ENCODE peak calls at places on chromosomes 12 and 14, in six cellular contexts. One of them, this sample, is unnamed.

GRCh38 chr12:79635676-79636075 is 55.1 kb downstream of the PAWR start:
- DNase-seq in C1 segment of cervical spinal cord: no peak
- DNase-seq in stimulated activated CD8-positive, alpha-beta memory T cell treated with anti-CD3 and anti-CD28 coated beads, Interleukin-15, amount 100 ng/mL, for 1 hour: no peak
- DNase-seq in CD4-positive, CD25-positive, alpha-beta regulatory T cell: no peak
- DNase-seq in NCI-H2081: no peak
- DNase-seq in heart right ventricle: no peak
- DNase-seq in this sample: no peak

GRCh38 chr12:41709463-41710285 is 435.0 kb downstream of the GXYLT1 start:
- DNase-seq in C1 segment of cervical spinal cord: no peak
- DNase-seq in stimulated activated CD8-positive, alpha-beta memory T cell treated with anti-CD3 and anti-CD28 coated beads, Interleukin-15, amount 100 ng/mL, for 1 hour: no peak
- DNase-seq in CD4-positive, CD25-positive, alpha-beta regulatory T cell: no peak
- DNase-seq in NCI-H2081: no peak
- DNase-seq in heart right ventricle: no peak
- DNase-seq in this sample: no peak

GRCh38 chr14:59187802-59188460 is 536 bp upstream of the DAAM1 start:
- DNase-seq in C1 segment of cervical spinal cord: no peak
- DNase-seq in stimulated activated CD8-positive, alpha-beta memory T cell treated with anti-CD3 and anti-CD28 coated beads, Interleukin-15, amount 100 ng/mL, for 1 hour: peak
- DNase-seq in CD4-positive, CD25-positive, alpha-beta regulatory T cell: no peak
- DNase-seq in NCI-H2081: no peak
- DNase-seq in heart right ventricle: peak
- DNase-seq in this sample: peak

GRCh38 chr14:53964249-53964648 is 7.6 kb upstream of the BMP4 start:
- DNase-seq in C1 segment of cervical spinal cord: no peak
- DNase-seq in stimulated activated CD8-positive, alpha-beta memory T cell treated with anti-CD3 and anti-CD28 coated beads, Interleukin-15, amount 100 ng/mL, for 1 hour: no peak
- DNase-seq in CD4-positive, CD25-positive, alpha-beta regulatory T cell: no peak
- DNase-seq in NCI-H2081: no peak
- DNase-seq in heart right ventricle: no peak
- DNase-seq in this sample: no peak

GRCh38 chr14:105458571-105458970 is 16.1 kb upstream of the CRIP2 start:
- DNase-seq in C1 segment of cervical spinal cord: no peak
- DNase-seq in stimulated activated CD8-positive, alpha-beta memory T cell treated with anti-CD3 and anti-CD28 coated beads, Interleukin-15, amount 100 ng/mL, for 1 hour: no peak
- DNase-seq in CD4-positive, CD25-positive, alpha-beta regulatory T cell: no peak
- DNase-seq in NCI-H2081: no peak
- DNase-seq in heart right ventricle: peak
- DNase-seq in this sample: no peak

GRCh38 chr12:80233926-80234325 is 134.6 kb downstream of the OTOGL start:
- DNase-seq in C1 segment of cervical spinal cord: no peak
- DNase-seq in stimulated activated CD8-positive, alpha-beta memory T cell treated with anti-CD3 and anti-CD28 coated beads, Interleukin-15, amount 100 ng/mL, for 1 hour: no peak
- DNase-seq in CD4-positive, CD25-positive, alpha-beta regulatory T cell: no peak
- DNase-seq in NCI-H2081: no peak
- DNase-seq in heart right ventricle: no peak
- DNase-seq in this sample: no peak

GRCh38 chr12:107670999-107671643 is 14.5 kb upstream of the PWP1 start:
- DNase-seq in C1 segment of cervical spinal cord: no peak
- DNase-seq in stimulated activated CD8-positive, alpha-beta memory T cell treated with anti-CD3 and anti-CD28 coated beads, Interleukin-15, amount 100 ng/mL, for 1 hour: no peak
- DNase-seq in CD4-positive, CD25-positive, alpha-beta regulatory T cell: peak
- DNase-seq in NCI-H2081: no peak
- DNase-seq in heart right ventricle: no peak
- DNase-seq in this sample: no peak

GRCh38 chr14:87816421-87816820 is 176.6 kb downstream of the GALC start:
- DNase-seq in C1 segment of cervical spinal cord: no peak
- DNase-seq in stimulated activated CD8-positive, alpha-beta memory T cell treated with anti-CD3 and anti-CD28 coated beads, Interleukin-15, amount 100 ng/mL, for 1 hour: no peak
- DNase-seq in CD4-positive, CD25-positive, alpha-beta regulatory T cell: no peak
- DNase-seq in NCI-H2081: no peak
- DNase-seq in heart right ventricle: no peak
- DNase-seq in this sample: no peak

GRCh38 chr12:123502163-123502562 is 31.4 kb downstream of the RILPL1 start:
- DNase-seq in C1 segment of cervical spinal cord: no peak
- DNase-seq in stimulated activated CD8-positive, alpha-beta memory T cell treated with anti-CD3 and anti-CD28 coated beads, Interleukin-15, amount 100 ng/mL, for 1 hour: no peak
- DNase-seq in CD4-positive, CD25-positive, alpha-beta regulatory T cell: no peak
- DNase-seq in NCI-H2081: no peak
- DNase-seq in heart right ventricle: no peak
- DNase-seq in this sample: no peak

GRCh38 chr12:3998397-3998796 is 125.2 kb upstream of the PARP11 start:
- DNase-seq in C1 segment of cervical spinal cord: no peak
- DNase-seq in stimulated activated CD8-positive, alpha-beta memory T cell treated with anti-CD3 and anti-CD28 coated beads, Interleukin-15, amount 100 ng/mL, for 1 hour: no peak
- DNase-seq in CD4-positive, CD25-positive, alpha-beta regulatory T cell: no peak
- DNase-seq in NCI-H2081: no peak
- DNase-seq in heart right ventricle: no peak
- DNase-seq in this sample: no peak

GRCh38 chr14:70808023-70808401 is 1.3 kb downstream of the MAP3K9 start:
- DNase-seq in C1 segment of cervical spinal cord: no peak
- DNase-seq in stimulated activated CD8-positive, alpha-beta memory T cell treated with anti-CD3 and anti-CD28 coated beads, Interleukin-15, amount 100 ng/mL, for 1 hour: no peak
- DNase-seq in CD4-positive, CD25-positive, alpha-beta regulatory T cell: peak
- DNase-seq in NCI-H2081: peak
- DNase-seq in heart right ventricle: no peak
- DNase-seq in this sample: no peak

GRCh38 chr14:95056476-95056875 is 100.9 kb downstream of the DICER1 start:
- DNase-seq in C1 segment of cervical spinal cord: no peak
- DNase-seq in stimulated activated CD8-positive, alpha-beta memory T cell treated with anti-CD3 and anti-CD28 coated beads, Interleukin-15, amount 100 ng/mL, for 1 hour: no peak
- DNase-seq in CD4-positive, CD25-positive, alpha-beta regulatory T cell: no peak
- DNase-seq in NCI-H2081: peak
- DNase-seq in heart right ventricle: no peak
- DNase-seq in this sample: peak

GRCh38 chr12:43969882-43970281 is 134.0 kb downstream of the TMEM117 start:
- DNase-seq in C1 segment of cervical spinal cord: no peak
- DNase-seq in stimulated activated CD8-positive, alpha-beta memory T cell treated with anti-CD3 and anti-CD28 coated beads, Interleukin-15, amount 100 ng/mL, for 1 hour: no peak
- DNase-seq in CD4-positive, CD25-positive, alpha-beta regulatory T cell: no peak
- DNase-seq in NCI-H2081: no peak
- DNase-seq in heart right ventricle: no peak
- DNase-seq in this sample: no peak

GRCh38 chr14:106821119-106821518 is 1294.7 kb downstream of the TMEM121 start:
- DNase-seq in C1 segment of cervical spinal cord: no peak
- DNase-seq in stimulated activated CD8-positive, alpha-beta memory T cell treated with anti-CD3 and anti-CD28 coated beads, Interleukin-15, amount 100 ng/mL, for 1 hour: no peak
- DNase-seq in CD4-positive, CD25-positive, alpha-beta regulatory T cell: no peak
- DNase-seq in NCI-H2081: no peak
- DNase-seq in heart right ventricle: no peak
- DNase-seq in this sample: no peak

GRCh38 chr12:4148418-4149056 is 125.0 kb upstream of the CCND2 start:
- DNase-seq in C1 segment of cervical spinal cord: no peak
- DNase-seq in stimulated activated CD8-positive, alpha-beta memory T cell treated with anti-CD3 and anti-CD28 coated beads, Interleukin-15, amount 100 ng/mL, for 1 hour: no peak
- DNase-seq in CD4-positive, CD25-positive, alpha-beta regulatory T cell: peak
- DNase-seq in NCI-H2081: no peak
- DNase-seq in heart right ventricle: peak
- DNase-seq in this sample: no peak

GRCh38 chr12:44873898-44874297 is 2.2 kb downstream of the NELL2 start:
- DNase-seq in C1 segment of cervical spinal cord: no peak
- DNase-seq in stimulated activated CD8-positive, alpha-beta memory T cell treated with anti-CD3 and anti-CD28 coated beads, Interleukin-15, amount 100 ng/mL, for 1 hour: no peak
- DNase-seq in CD4-positive, CD25-positive, alpha-beta regulatory T cell: no peak
- DNase-seq in NCI-H2081: peak
- DNase-seq in heart right ventricle: no peak
- DNase-seq in this sample: no peak

GRCh38 chr12:4383304-4383865 is 3.9 kb upstream of the FGF23 start:
- DNase-seq in C1 segment of cervical spinal cord: no peak
- DNase-seq in stimulated activated CD8-positive, alpha-beta memory T cell treated with anti-CD3 and anti-CD28 coated beads, Interleukin-15, amount 100 ng/mL, for 1 hour: no peak
- DNase-seq in CD4-positive, CD25-positive, alpha-beta regulatory T cell: no peak
- DNase-seq in NCI-H2081: no peak
- DNase-seq in heart right ventricle: no peak
- DNase-seq in this sample: no peak

GRCh38 chr12:9651265-9651729 is 18.2 kb upstream of the CLEC2D start:
- DNase-seq in C1 segment of cervical spinal cord: no peak
- DNase-seq in stimulated activated CD8-positive, alpha-beta memory T cell treated with anti-CD3 and anti-CD28 coated beads, Interleukin-15, amount 100 ng/mL, for 1 hour: no peak
- DNase-seq in CD4-positive, CD25-positive, alpha-beta regulatory T cell: peak
- DNase-seq in NCI-H2081: no peak
- DNase-seq in heart right ventricle: no peak
- DNase-seq in this sample: no peak

GRCh38 chr12:78865297-78865955 is 852 bp downstream of the SYT1 start:
- DNase-seq in C1 segment of cervical spinal cord: no peak
- DNase-seq in stimulated activated CD8-positive, alpha-beta memory T cell treated with anti-CD3 and anti-CD28 coated beads, Interleukin-15, amount 100 ng/mL, for 1 hour: no peak
- DNase-seq in CD4-positive, CD25-positive, alpha-beta regulatory T cell: no peak
- DNase-seq in NCI-H2081: peak
- DNase-seq in heart right ventricle: no peak
- DNase-seq in this sample: no peak

GRCh38 chr12:26011099-26011498 is 52.6 kb downstream of the RASSF8 start:
- DNase-seq in C1 segment of cervical spinal cord: no peak
- DNase-seq in stimulated activated CD8-positive, alpha-beta memory T cell treated with anti-CD3 and anti-CD28 coated beads, Interleukin-15, amount 100 ng/mL, for 1 hour: no peak
- DNase-seq in CD4-positive, CD25-positive, alpha-beta regulatory T cell: no peak
- DNase-seq in NCI-H2081: no peak
- DNase-seq in heart right ventricle: no peak
- DNase-seq in this sample: no peak

GRCh38 chr14:59273737-59274136 is 85.3 kb downstream of the DAAM1 start:
- DNase-seq in C1 segment of cervical spinal cord: no peak
- DNase-seq in stimulated activated CD8-positive, alpha-beta memory T cell treated with anti-CD3 and anti-CD28 coated beads, Interleukin-15, amount 100 ng/mL, for 1 hour: no peak
- DNase-seq in CD4-positive, CD25-positive, alpha-beta regulatory T cell: no peak
- DNase-seq in NCI-H2081: no peak
- DNase-seq in heart right ventricle: no peak
- DNase-seq in this sample: no peak

GRCh38 chr14:64772394-64772950 is 68.2 kb downstream of the PLEKHG3 start:
- DNase-seq in C1 segment of cervical spinal cord: no peak
- DNase-seq in stimulated activated CD8-positive, alpha-beta memory T cell treated with anti-CD3 and anti-CD28 coated beads, Interleukin-15, amount 100 ng/mL, for 1 hour: no peak
- DNase-seq in CD4-positive, CD25-positive, alpha-beta regulatory T cell: no peak
- DNase-seq in NCI-H2081: no peak
- DNase-seq in heart right ventricle: no peak
- DNase-seq in this sample: no peak

GRCh38 chr14:92409069-92409468 is 86.1 kb downstream of the SLC24A4 start:
- DNase-seq in C1 segment of cervical spinal cord: no peak
- DNase-seq in stimulated activated CD8-positive, alpha-beta memory T cell treated with anti-CD3 and anti-CD28 coated beads, Interleukin-15, amount 100 ng/mL, for 1 hour: no peak
- DNase-seq in CD4-positive, CD25-positive, alpha-beta regulatory T cell: no peak
- DNase-seq in NCI-H2081: no peak
- DNase-seq in heart right ventricle: no peak
- DNase-seq in this sample: no peak

GRCh38 chr12:62117041-62117440 is 143.2 kb upstream of the USP15 start:
- DNase-seq in C1 segment of cervical spinal cord: no peak
- DNase-seq in stimulated activated CD8-positive, alpha-beta memory T cell treated with anti-CD3 and anti-CD28 coated beads, Interleukin-15, amount 100 ng/mL, for 1 hour: no peak
- DNase-seq in CD4-positive, CD25-positive, alpha-beta regulatory T cell: no peak
- DNase-seq in NCI-H2081: no peak
- DNase-seq in heart right ventricle: no peak
- DNase-seq in this sample: no peak

This sample was measured in cardiac septum.